ENCODE peak calls at places on chromosome 4, in ten cellular contexts. One of them, this sample, is unnamed.

GRCh38 chr4:141275834-141276233 is 55.1 kb downstream of the ZNF330 start:
- DNase-seq in cardiac muscle cell: no peak
- DNase-seq in heart right ventricle: no peak
- DNase-seq in colonic mucosa: no peak
- DNase-seq in AG04450: peak
- DNase-seq in psoas muscle: no peak
- DNase-seq in HCT116: no peak
- DNase-seq in neural progenitor cell: no peak
- DNase-seq in A549: no peak
- DNase-seq in IMR-90: peak
- DNase-seq in this sample: peak

GRCh38 chr4:12924253-12924652 is 559.9 kb downstream of the RAB28 start:
- DNase-seq in A549: no peak
- DNase-seq in heart right ventricle: no peak
- DNase-seq in IMR-90: no peak
- DNase-seq in psoas muscle: no peak
- DNase-seq in AG04450: no peak
- DNase-seq in colonic mucosa: no peak
- DNase-seq in neural progenitor cell: peak
- DNase-seq in cardiac muscle cell: no peak
- DNase-seq in HCT116: no peak
- DNase-seq in this sample: no peak

GRCh38 chr4:3451956-3452355 is 10.2 kb downstream of the HGFAC start:
- DNase-seq in AG04450: peak
- DNase-seq in HCT116: no peak
- DNase-seq in cardiac muscle cell: no peak
- DNase-seq in psoas muscle: no peak
- DNase-seq in colonic mucosa: no peak
- DNase-seq in A549: no peak
- DNase-seq in IMR-90: peak
- DNase-seq in neural progenitor cell: no peak
- DNase-seq in heart right ventricle: no peak
- DNase-seq in this sample: peak

GRCh38 chr4:8147231-8147970 is 11.2 kb downstream of the ABLIM2 start:
- DNase-seq in cardiac muscle cell: no peak
- DNase-seq in neural progenitor cell: no peak
- DNase-seq in IMR-90: no peak
- DNase-seq in colonic mucosa: no peak
- DNase-seq in heart right ventricle: no peak
- DNase-seq in psoas muscle: no peak
- DNase-seq in A549: no peak
- DNase-seq in AG04450: no peak
- DNase-seq in HCT116: no peak
- DNase-seq in this sample: no peak

GRCh38 chr4:154807042-154807630 is 26.1 kb downstream of the RBM46 start:
- DNase-seq in HCT116: peak
- DNase-seq in psoas muscle: no peak
- DNase-seq in cardiac muscle cell: no peak
- DNase-seq in IMR-90: peak
- DNase-seq in colonic mucosa: no peak
- DNase-seq in A549: peak
- DNase-seq in heart right ventricle: no peak
- DNase-seq in AG04450: no peak
- DNase-seq in neural progenitor cell: peak
- DNase-seq in this sample: no peak

GRCh38 chr4:156672492-156672891 is 299.1 kb downstream of the PDGFC start:
- DNase-seq in cardiac muscle cell: no peak
- DNase-seq in AG04450: no peak
- DNase-seq in neural progenitor cell: no peak
- DNase-seq in heart right ventricle: no peak
- DNase-seq in IMR-90: no peak
- DNase-seq in HCT116: no peak
- DNase-seq in psoas muscle: no peak
- DNase-seq in colonic mucosa: no peak
- DNase-seq in A549: no peak
- DNase-seq in this sample: no peak

GRCh38 chr4:45621926-45622325 is 501.9 kb downstream of the GABRG1 start:
- DNase-seq in neural progenitor cell: no peak
- DNase-seq in colonic mucosa: no peak
- DNase-seq in AG04450: no peak
- DNase-seq in IMR-90: no peak
- DNase-seq in HCT116: no peak
- DNase-seq in heart right ventricle: no peak
- DNase-seq in cardiac muscle cell: no peak
- DNase-seq in psoas muscle: no peak
- DNase-seq in A549: peak
- DNase-seq in this sample: peak

GRCh38 chr4:6085943-6086628 is 67.9 kb upstream of the C4orf50 start:
- DNase-seq in AG04450: no peak
- DNase-seq in HCT116: no peak
- DNase-seq in heart right ventricle: no peak
- DNase-seq in psoas muscle: no peak
- DNase-seq in neural progenitor cell: no peak
- DNase-seq in colonic mucosa: no peak
- DNase-seq in IMR-90: no peak
- DNase-seq in cardiac muscle cell: no peak
- DNase-seq in A549: no peak
- DNase-seq in this sample: no peak

GRCh38 chr4:17347445-17347844 is 164.4 kb downstream of the QDPR start:
- DNase-seq in psoas muscle: no peak
- DNase-seq in colonic mucosa: peak
- DNase-seq in IMR-90: peak
- DNase-seq in A549: peak
- DNase-seq in HCT116: peak
- DNase-seq in heart right ventricle: peak
- DNase-seq in neural progenitor cell: peak
- DNase-seq in AG04450: no peak
- DNase-seq in cardiac muscle cell: peak
- DNase-seq in this sample: peak

GRCh38 chr4:152293527-152293926 is 242.4 kb downstream of the FBXW7 start:
- DNase-seq in neural progenitor cell: no peak
- DNase-seq in heart right ventricle: no peak
- DNase-seq in HCT116: no peak
- DNase-seq in cardiac muscle cell: no peak
- DNase-seq in AG04450: no peak
- DNase-seq in A549: no peak
- DNase-seq in psoas muscle: no peak
- DNase-seq in IMR-90: no peak
- DNase-seq in colonic mucosa: no peak
- DNase-seq in this sample: no peak

GRCh38 chr4:184398741-184399504 is 75.4 kb downstream of the IRF2 start:
- DNase-seq in IMR-90: no peak
- DNase-seq in AG04450: no peak
- DNase-seq in colonic mucosa: no peak
- DNase-seq in psoas muscle: peak
- DNase-seq in cardiac muscle cell: no peak
- DNase-seq in HCT116: no peak
- DNase-seq in A549: no peak
- DNase-seq in heart right ventricle: no peak
- DNase-seq in neural progenitor cell: no peak
- DNase-seq in this sample: no peak

GRCh38 chr4:83075271-83075670 is 39.3 kb downstream of the PLAC8 start:
- DNase-seq in cardiac muscle cell: no peak
- DNase-seq in heart right ventricle: no peak
- DNase-seq in neural progenitor cell: no peak
- DNase-seq in psoas muscle: no peak
- DNase-seq in colonic mucosa: no peak
- DNase-seq in AG04450: no peak
- DNase-seq in HCT116: no peak
- DNase-seq in IMR-90: peak
- DNase-seq in A549: no peak
- DNase-seq in this sample: no peak
- H3K27ac ChIP-seq in cardiac muscle cell: no peak
- H3K27ac ChIP-seq in heart right ventricle: peak
- H3K27ac ChIP-seq in neural progenitor cell: no peak
- H3K27ac ChIP-seq in psoas muscle: peak
- H3K27ac ChIP-seq in colonic mucosa: no peak
- H3K27ac ChIP-seq in AG04450: no peak
- H3K27ac ChIP-seq in HCT116: no peak
- H3K27ac ChIP-seq in IMR-90: peak
- H3K27ac ChIP-seq in A549: no peak
- H3K27ac ChIP-seq in this sample: no peak

DNA sequence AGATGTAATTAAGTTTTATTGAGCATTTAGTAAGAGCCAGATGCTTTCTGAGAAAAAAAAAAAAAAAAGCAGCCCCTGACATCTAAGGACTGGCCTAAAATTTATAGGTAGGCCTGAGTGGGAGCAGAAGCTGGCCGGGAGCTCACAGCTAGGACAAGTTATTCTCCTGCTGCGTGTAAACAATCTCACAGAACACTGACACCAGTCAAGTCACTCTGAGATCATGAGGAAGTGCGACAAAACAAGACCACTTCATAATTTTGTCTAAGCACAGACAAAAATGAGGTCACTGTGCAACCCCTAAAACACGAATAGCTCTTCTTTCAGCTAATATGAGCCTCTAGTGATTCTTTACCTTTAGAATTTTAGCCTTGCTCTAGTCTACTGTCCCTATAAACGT is 15.3 kb upstream of the NSUN7 start:
- DNase-seq in IMR-90: no peak
- DNase-seq in neural progenitor cell: no peak
- DNase-seq in psoas muscle: no peak
- DNase-seq in A549: no peak
- DNase-seq in colonic mucosa: no peak
- DNase-seq in heart right ventricle: no peak
- DNase-seq in cardiac muscle cell: no peak
- DNase-seq in HCT116: no peak
- DNase-seq in AG04450: no peak
- DNase-seq in this sample: no peak
- H3K4me3 ChIP-seq in IMR-90: no peak
- H3K4me3 ChIP-seq in neural progenitor cell: no peak
- H3K4me3 ChIP-seq in psoas muscle: no peak
- H3K4me3 ChIP-seq in A549: no peak
- H3K4me3 ChIP-seq in colonic mucosa: no peak
- H3K4me3 ChIP-seq in heart right ventricle: no peak
- H3K4me3 ChIP-seq in cardiac muscle cell: no peak
- H3K4me3 ChIP-seq in HCT116: no peak
- H3K4me3 ChIP-seq in AG04450: no peak
- H3K4me3 ChIP-seq in this sample: no peak

GRCh38 chr4:76987685-76988084 is 38.1 kb downstream of the SEPTIN11 start:
- DNase-seq in psoas muscle: no peak
- DNase-seq in cardiac muscle cell: no peak
- DNase-seq in A549: no peak
- DNase-seq in colonic mucosa: no peak
- DNase-seq in neural progenitor cell: no peak
- DNase-seq in HCT116: no peak
- DNase-seq in heart right ventricle: no peak
- DNase-seq in IMR-90: no peak
- DNase-seq in AG04450: no peak
- DNase-seq in this sample: no peak
- H3K27ac ChIP-seq in psoas muscle: no peak
- H3K27ac ChIP-seq in cardiac muscle cell: no peak
- H3K27ac ChIP-seq in A549: no peak
- H3K27ac ChIP-seq in colonic mucosa: peak
- H3K27ac ChIP-seq in neural progenitor cell: no peak
- H3K27ac ChIP-seq in HCT116: no peak
- H3K27ac ChIP-seq in heart right ventricle: peak
- H3K27ac ChIP-seq in IMR-90: peak
- H3K27ac ChIP-seq in AG04450: peak
- H3K27ac ChIP-seq in this sample: peak

DNA sequence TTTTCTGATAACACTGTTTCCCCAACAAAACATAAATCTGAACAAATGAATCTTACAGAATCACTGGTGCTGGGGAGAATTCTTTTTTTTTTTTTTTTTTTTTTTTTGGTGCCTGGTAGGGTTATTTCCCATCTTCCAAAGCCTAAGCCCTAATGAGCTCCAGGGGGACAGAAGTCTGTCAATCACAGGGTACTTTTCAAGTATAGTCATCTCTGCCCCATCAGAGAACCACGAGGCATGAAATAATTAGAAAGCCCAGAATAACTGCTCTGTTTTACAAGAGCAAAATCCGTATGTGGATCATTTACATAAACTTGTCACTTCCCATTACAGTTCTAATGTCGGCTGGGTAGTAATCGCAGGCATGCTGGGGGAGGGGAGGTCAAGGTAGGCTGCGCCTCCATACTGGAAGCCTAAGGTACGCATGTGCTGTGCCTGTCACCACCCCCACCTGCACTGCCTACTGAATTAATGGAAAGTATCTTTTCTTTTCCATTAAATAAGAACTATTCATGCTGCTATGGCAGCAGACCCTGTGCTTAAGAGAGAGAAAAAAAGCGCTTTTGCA is 164.7 kb upstream of the LEF1 start:
- DNase-seq in HCT116: no peak
- DNase-seq in AG04450: no peak
- DNase-seq in colonic mucosa: no peak
- DNase-seq in IMR-90: no peak
- DNase-seq in cardiac muscle cell: no peak
- DNase-seq in psoas muscle: no peak
- DNase-seq in heart right ventricle: no peak
- DNase-seq in A549: no peak
- DNase-seq in neural progenitor cell: no peak
- DNase-seq in this sample: no peak
- H3K4me3 ChIP-seq in HCT116: no peak
- H3K4me3 ChIP-seq in AG04450: no peak
- H3K4me3 ChIP-seq in colonic mucosa: no peak
- H3K4me3 ChIP-seq in IMR-90: no peak
- H3K4me3 ChIP-seq in cardiac muscle cell: no peak
- H3K4me3 ChIP-seq in psoas muscle: no peak
- H3K4me3 ChIP-seq in heart right ventricle: no peak
- H3K4me3 ChIP-seq in A549: no peak
- H3K4me3 ChIP-seq in neural progenitor cell: no peak
- H3K4me3 ChIP-seq in this sample: no peak